ENCODE peak calls at places on chromosomes 11 and 22, in four cellular contexts. M is dorsolateral prefrontal cortex, B is lung, X is MM.1S. N is an unnamed sample.

GRCh38 chr11:3030289-3031070 is 26.7 kb downstream of the CARS1 start:
- DNase-seq in X (no peak), M (no peak), B (no peak), N (no peak)

GRCh38 chr11:35650467-35650866 is 12.1 kb upstream of the TRIM44 start:
- DNase-seq in B (no peak), X (no peak), M (no peak), N (no peak)

GRCh38 chr11:40403321-40403720 is 1056.1 kb downstream of the LRRC4C start:
- DNase-seq in M (no peak), X (no peak), B (no peak), N (no peak)

GRCh38 chr11:7422544-7423331 is 62.6 kb upstream of the OLFML1 start:
- DNase-seq in M (no peak), B (no peak), X (no peak), N (no peak)

GRCh38 chr22:38238519-38239051 is 34.2 kb downstream of the TMEM184B start:
- DNase-seq in B (peak; percentile 56), X (no peak), M (no peak), N (no peak)

GRCh38 chr11:46252373-46252914 is 25.0 kb upstream of the CREB3L1 start:
- DNase-seq in X (no peak), M (no peak), B (no peak), N (no peak)

GRCh38 chr22:47623740-47624103 is 861.3 kb downstream of the TBC1D22A start:
- DNase-seq in B (peak; percentile 17), X (no peak), M (no peak), N (no peak)

GRCh38 chr11:103450241-103450640 is 341.0 kb downstream of the DYNC2H1 start:
- DNase-seq in M (no peak), B (no peak), X (no peak), N (no peak)

GRCh38 chr11:92268546-92268945 is 43.9 kb downstream of the FAT3 start:
- DNase-seq in X (no peak), B (no peak), M (no peak), N (no peak)

GRCh38 chr11:15199693-15200092 is 85.0 kb downstream of the INSC start:
- DNase-seq in B (no peak), X (no peak), M (no peak), N (no peak)

GRCh38 chr11:46075168-46075567 is 46.1 kb downstream of the PHF21A start:
- DNase-seq in X (no peak), B (no peak), M (no peak), N (no peak)

GRCh38 chr22:34608716-34609115 is 457.2 kb upstream of the ISX start:
- DNase-seq in B (no peak), M (no peak), X (no peak), N (no peak)

GRCh38 chr11:47185305-47186075 is 744 bp downstream of the PACSIN3 start:
- DNase-seq in B (peak; percentile 74), X (no peak), M (peak; percentile 59), N (peak; percentile 55)

GRCh38 chr11:32244453-32244852 is 153.6 kb downstream of the RCN1 start:
- DNase-seq in M (no peak), B (no peak), X (no peak), N (no peak)

GRCh38 chr11:12777208-12777874 is 103.1 kb downstream of the TEAD1 start:
- DNase-seq in B (no peak), X (no peak), M (no peak), N (no peak)

GRCh38 chr11:6469599-6469998 is 4.1 kb downstream of the TRIM3 start:
- DNase-seq in X (no peak), M (no peak), B (no peak), N (no peak)

GRCh38 chr22:45640291-45640940 is 31.2 kb upstream of the ATXN10 start:
- DNase-seq in B (no peak), M (no peak), X (no peak), N (no peak)

GRCh38 chr11:117924631-117925170 is 4.5 kb downstream of the TMPRSS13 start:
- DNase-seq in M (peak; percentile 15), B (no peak), X (no peak), N (no peak)

GRCh38 chr22:42893366-42894150 is 36.5 kb upstream of the ARFGAP3 start:
- DNase-seq in M (no peak), B (no peak), X (no peak), N (no peak)

GRCh38 chr11:122028561-122028960 is 87.5 kb downstream of the BLID start:
- DNase-seq in X (no peak), M (no peak), B (no peak), N (no peak)

GRCh38 chr11:87432006-87432405 is 394.3 kb downstream of the TMEM135 start:
- DNase-seq in M (no peak), B (no peak), X (no peak), N (no peak)

GRCh38 chr11:119319136-119319701 is 2.3 kb upstream of the MCAM start:
- DNase-seq in M (no peak), B (peak; percentile 26), X (no peak), N (no peak)

GRCh38 chr22:36594569-36594968 is 65.6 kb upstream of the EIF3D start:
- DNase-seq in B (no peak), M (no peak), X (no peak), N (no peak)

GRCh38 chr11:36945384-36945783 is 347.3 kb upstream of the RAG2 start:
- DNase-seq in B (no peak), X (no peak), M (no peak), N (no peak)

GRCh38 chr11:109728056-109728455 is 306.1 kb downstream of the C11orf87 start:
- DNase-seq in X (no peak), B (no peak), M (no peak), N (no peak)

DNA sequence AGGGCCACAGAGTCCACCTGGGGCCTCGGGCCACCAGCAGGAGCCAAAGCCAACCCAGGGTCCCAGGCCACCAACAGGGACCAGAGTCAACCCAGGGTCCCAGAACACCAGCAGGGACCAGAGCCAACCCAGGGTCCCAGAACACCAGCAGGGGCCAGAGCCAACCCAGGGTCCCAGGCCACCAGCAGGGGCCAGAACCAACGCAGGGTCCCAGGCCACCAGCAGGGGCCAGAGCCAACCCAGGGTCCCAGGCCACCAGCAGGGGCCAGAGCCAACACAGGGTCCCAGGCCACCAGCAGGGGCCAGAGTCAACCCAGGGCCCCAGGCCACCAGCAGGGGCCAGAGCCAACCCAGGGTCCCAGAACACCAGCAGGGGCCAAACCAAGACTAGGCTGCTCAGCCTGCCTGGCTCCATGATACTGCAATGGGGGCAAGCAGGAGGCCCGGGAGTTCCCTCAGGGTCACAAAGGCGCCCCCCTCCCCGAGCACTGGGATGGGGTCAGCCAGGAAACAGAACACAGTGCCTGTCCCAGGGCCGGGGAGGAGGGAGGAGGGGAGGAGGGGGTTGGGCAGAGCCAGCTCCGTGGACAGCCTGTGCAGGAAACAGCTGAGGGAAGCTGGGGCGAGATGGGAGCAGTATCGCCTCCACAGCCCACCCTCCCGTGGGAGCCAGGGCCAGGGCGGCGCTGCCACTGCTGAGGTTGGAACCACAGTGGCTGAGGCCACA is 62.0 kb upstream of the PRR5 start:
- DNase-seq in X (no peak), M (no peak), B (no peak), N (no peak)
- H3K27ac ChIP-seq in X (no peak overlapping the region), M (peak overlapping the region; percentile 52), B (no peak overlapping the region), N (peak overlapping the region; percentile 40)

DNA sequence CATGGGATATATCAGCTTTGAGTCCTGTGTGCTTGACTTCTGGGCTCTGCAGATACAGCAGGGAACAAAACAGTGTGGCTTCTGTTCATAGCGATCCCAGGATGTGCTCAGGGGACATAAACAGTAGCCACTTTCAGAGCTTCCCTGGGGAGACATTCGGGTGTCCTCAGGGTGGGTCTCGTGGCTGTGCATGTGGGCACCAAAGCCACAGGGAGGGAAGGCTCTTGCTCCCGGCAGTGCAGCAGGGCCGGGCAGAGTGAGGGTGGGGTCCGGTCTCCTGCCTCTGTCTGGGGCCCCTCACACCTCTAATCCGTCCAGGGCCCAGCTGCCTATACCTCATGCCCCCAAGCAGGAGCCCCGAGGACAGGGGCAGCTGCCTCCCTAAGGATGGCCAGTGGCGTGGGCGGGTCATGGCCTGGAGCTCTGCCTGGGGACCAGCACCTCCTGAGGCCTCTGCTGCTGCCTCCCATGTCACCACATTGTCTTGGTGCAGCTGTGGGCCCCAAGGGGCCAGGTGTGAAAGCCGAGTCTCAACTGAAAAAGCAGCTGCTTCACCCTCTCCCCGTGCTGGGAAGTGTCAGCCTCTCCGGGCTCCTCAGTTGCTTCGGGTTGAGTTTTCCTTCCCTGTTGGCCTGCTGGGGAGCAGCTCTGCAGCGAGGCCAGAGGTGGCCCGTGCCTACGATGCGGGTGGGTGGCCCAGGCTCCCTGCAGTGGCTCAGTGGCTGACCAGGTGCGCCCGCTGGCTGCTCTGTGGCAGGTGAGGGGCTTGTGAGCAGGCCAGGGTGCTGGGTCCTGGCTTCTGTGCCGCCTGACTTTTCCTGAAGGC is 3.8 kb downstream of the TPCN2 start:
- DNase-seq in B (no peak), X (peak; percentile 25), M (no peak), N (no peak)
- H3K27ac ChIP-seq in B (no peak overlapping the region), X (peak overlapping the region; percentile 15), M (peak overlapping the region; percentile 64), N (peak overlapping the region; percentile 36)

GRCh38 chr11:61699737-61700160 is 19.6 kb downstream of the DAGLA start:
- DNase-seq in B (no peak), X (no peak), M (peak; percentile 77), N (no peak)

GRCh38 chr11:61697093-61697492 is 16.9 kb downstream of the DAGLA start:
- DNase-seq in M (no peak), X (no peak), B (no peak), N (no peak)

GRCh38 chr11:61697764-61698163 is 17.6 kb downstream of the DAGLA start:
- DNase-seq in X (no peak), B (no peak), M (no peak), N (no peak)

GRCh38 chr11:61696602-61697001 is 16.4 kb downstream of the DAGLA start:
- DNase-seq in M (no peak), X (no peak), B (no peak), N (no peak)

DNA sequence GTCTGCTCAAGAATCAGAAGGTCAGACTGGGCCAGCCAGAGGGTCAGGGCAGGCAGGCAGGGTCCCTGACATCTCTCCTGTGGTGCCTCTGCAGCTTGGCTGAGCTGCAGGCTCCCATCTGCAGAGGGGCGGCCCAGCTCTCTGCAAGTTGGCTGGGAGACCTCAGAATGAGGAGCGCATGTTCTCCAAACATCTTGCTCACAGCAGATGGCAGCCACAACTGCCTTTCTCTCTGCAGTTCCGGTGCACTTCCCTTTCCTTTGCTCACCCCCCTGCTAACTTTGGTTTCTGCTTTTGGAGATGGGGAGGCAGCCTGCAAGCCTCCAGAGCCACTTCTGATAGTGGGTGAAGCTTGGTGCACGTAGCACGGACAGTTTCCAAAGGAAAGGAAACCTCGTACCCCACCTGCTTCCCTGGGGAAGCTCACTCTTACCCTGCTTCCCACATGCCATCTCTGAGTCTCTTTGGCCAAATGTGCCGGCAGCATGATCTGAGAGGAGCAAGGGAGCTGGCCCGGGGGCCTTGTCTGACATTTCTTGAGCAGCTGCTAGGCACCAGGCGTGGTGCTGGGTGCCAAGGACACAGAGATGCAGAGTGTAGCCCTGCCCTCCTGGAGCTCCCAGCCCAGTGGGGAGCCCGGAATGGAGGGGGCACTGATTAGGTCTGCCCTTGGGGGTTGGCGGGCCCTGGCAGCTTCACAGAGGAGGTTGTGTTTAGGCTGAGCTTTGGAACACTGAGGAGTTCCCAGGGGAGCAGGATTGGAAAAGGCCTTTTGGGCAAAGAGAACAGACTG is 18.2 kb downstream of the DAGLA start:
- DNase-seq in X (no peak), B (no peak), M (peak; percentile 70), N (no peak)
- H3K27ac ChIP-seq in X (no peak overlapping the region), B (peak overlapping the region; percentile 34), M (peak overlapping the region; percentile 78), N (no peak overlapping the region)

DNA sequence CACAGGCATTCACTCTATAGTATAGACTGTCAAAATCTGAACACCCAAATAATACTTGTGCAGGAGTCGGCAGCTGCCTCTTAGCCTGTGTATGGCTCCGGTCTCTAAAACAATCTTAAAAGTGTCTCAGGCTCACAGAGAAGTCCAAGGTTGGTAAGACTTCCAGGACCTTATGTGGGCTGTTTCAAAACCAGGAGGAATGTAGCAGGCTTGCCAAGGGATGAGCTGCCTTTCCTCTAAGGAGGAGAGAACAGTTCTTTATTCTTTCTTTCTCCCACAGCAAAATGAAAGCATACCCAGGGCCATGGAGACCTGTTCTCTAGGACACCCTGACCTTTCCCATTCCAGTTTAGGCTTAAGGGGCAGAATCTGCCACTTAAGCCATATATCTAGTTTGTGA is 176.5 kb downstream of the TRPC6 start:
- DNase-seq in M (no peak), X (no peak), B (no peak), N (no peak)
- H3K27ac ChIP-seq in M (no peak overlapping the region), X (no peak overlapping the region), B (no peak overlapping the region), N (no peak overlapping the region)

GRCh38 chr11:116086426-116086825 is 582.2 kb upstream of the CADM1 start:
- DNase-seq in B (no peak), X (peak; percentile 24), M (no peak), N (no peak)
- H3K27ac ChIP-seq in B (no peak overlapping the region), X (no peak overlapping the region), M (no peak overlapping the region), N (no peak overlapping the region)